ENCODE peak calls at places on chromosomes 16 and 17, in six cellular contexts. One of them, this sample, is unnamed.

GRCh38 chr17:36939059-36939943 is 2.0 kb downstream of the LHX1 start:
- DNase-seq in M059J: peak; percentile 18
- DNase-seq in stimulated activated CD4-positive, alpha-beta T cell treated with anti-CD3 and anti-CD28 coated beads, TNF-alpha, amount 100 ng/mL, for 24 hours: no peak
- DNase-seq in EL: no peak
- DNase-seq in NT2/D1: no peak
- DNase-seq in activated T-cell treated with anti-CD3 and anti-CD28 coated beads, Interleukin-2, amount 50 U/mL, for 72 hours: no peak
- DNase-seq in this sample: no peak

GRCh38 chr17:80315517-80316182 is 55.0 kb downstream of the RNF213 start:
- DNase-seq in NT2/D1: no peak
- DNase-seq in EL: no peak
- DNase-seq in activated T-cell treated with anti-CD3 and anti-CD28 coated beads, Interleukin-2, amount 50 U/mL, for 72 hours: no peak
- DNase-seq in M059J: no peak
- DNase-seq in stimulated activated CD4-positive, alpha-beta T cell treated with anti-CD3 and anti-CD28 coated beads, TNF-alpha, amount 100 ng/mL, for 24 hours: no peak
- DNase-seq in this sample: no peak

GRCh38 chr17:4236456-4236855 is 27.3 kb downstream of the ANKFY1 start:
- DNase-seq in M059J: no peak
- DNase-seq in NT2/D1: no peak
- DNase-seq in activated T-cell treated with anti-CD3 and anti-CD28 coated beads, Interleukin-2, amount 50 U/mL, for 72 hours: no peak
- DNase-seq in stimulated activated CD4-positive, alpha-beta T cell treated with anti-CD3 and anti-CD28 coated beads, TNF-alpha, amount 100 ng/mL, for 24 hours: no peak
- DNase-seq in EL: peak; percentile 35
- DNase-seq in this sample: no peak

GRCh38 chr17:58338907-58339774 is 10.5 kb upstream of the TSPOAP1 start:
- DNase-seq in stimulated activated CD4-positive, alpha-beta T cell treated with anti-CD3 and anti-CD28 coated beads, TNF-alpha, amount 100 ng/mL, for 24 hours: peak; percentile 59
- DNase-seq in EL: peak; percentile 92
- DNase-seq in M059J: peak; percentile 88
- DNase-seq in NT2/D1: peak; percentile 61
- DNase-seq in activated T-cell treated with anti-CD3 and anti-CD28 coated beads, Interleukin-2, amount 50 U/mL, for 72 hours: peak; percentile 82
- DNase-seq in this sample: peak; percentile 87

GRCh38 chr16:87580855-87581261 is 21.4 kb upstream of the JPH3 start:
- DNase-seq in M059J: peak; percentile 90
- DNase-seq in activated T-cell treated with anti-CD3 and anti-CD28 coated beads, Interleukin-2, amount 50 U/mL, for 72 hours: peak; percentile 17
- DNase-seq in EL: peak; percentile 92
- DNase-seq in NT2/D1: no peak
- DNase-seq in stimulated activated CD4-positive, alpha-beta T cell treated with anti-CD3 and anti-CD28 coated beads, TNF-alpha, amount 100 ng/mL, for 24 hours: no peak
- DNase-seq in this sample: peak; percentile 15

GRCh38 chr16:24950275-24950674 is 64.9 kb downstream of the ARHGAP17 start:
- DNase-seq in activated T-cell treated with anti-CD3 and anti-CD28 coated beads, Interleukin-2, amount 50 U/mL, for 72 hours: no peak
- DNase-seq in EL: peak; percentile 66
- DNase-seq in M059J: peak; percentile 88
- DNase-seq in stimulated activated CD4-positive, alpha-beta T cell treated with anti-CD3 and anti-CD28 coated beads, TNF-alpha, amount 100 ng/mL, for 24 hours: no peak
- DNase-seq in NT2/D1: no peak
- DNase-seq in this sample: no peak

GRCh38 chr16:53404959-53405358 is 29.3 kb upstream of the RBL2 start:
- DNase-seq in NT2/D1: no peak
- DNase-seq in M059J: no peak
- DNase-seq in EL: no peak
- DNase-seq in stimulated activated CD4-positive, alpha-beta T cell treated with anti-CD3 and anti-CD28 coated beads, TNF-alpha, amount 100 ng/mL, for 24 hours: no peak
- DNase-seq in activated T-cell treated with anti-CD3 and anti-CD28 coated beads, Interleukin-2, amount 50 U/mL, for 72 hours: no peak
- DNase-seq in this sample: peak; percentile 15

GRCh38 chr17:66939461-66940114 is 24.9 kb upstream of the CACNG4 start:
- DNase-seq in M059J: peak; percentile 54
- DNase-seq in EL: no peak
- DNase-seq in stimulated activated CD4-positive, alpha-beta T cell treated with anti-CD3 and anti-CD28 coated beads, TNF-alpha, amount 100 ng/mL, for 24 hours: no peak
- DNase-seq in activated T-cell treated with anti-CD3 and anti-CD28 coated beads, Interleukin-2, amount 50 U/mL, for 72 hours: no peak
- DNase-seq in NT2/D1: no peak
- DNase-seq in this sample: no peak

GRCh38 chr16:10325783-10326543 is 59.9 kb upstream of the ATF7IP2 start:
- DNase-seq in stimulated activated CD4-positive, alpha-beta T cell treated with anti-CD3 and anti-CD28 coated beads, TNF-alpha, amount 100 ng/mL, for 24 hours: no peak
- DNase-seq in M059J: peak; percentile 96
- DNase-seq in activated T-cell treated with anti-CD3 and anti-CD28 coated beads, Interleukin-2, amount 50 U/mL, for 72 hours: no peak
- DNase-seq in EL: no peak
- DNase-seq in NT2/D1: no peak
- DNase-seq in this sample: peak; percentile 70

GRCh38 chr16:58025351-58026138 is at the start of gene MMP15:
- DNase-seq in EL: peak; percentile 67
- DNase-seq in activated T-cell treated with anti-CD3 and anti-CD28 coated beads, Interleukin-2, amount 50 U/mL, for 72 hours: peak; percentile 69
- DNase-seq in stimulated activated CD4-positive, alpha-beta T cell treated with anti-CD3 and anti-CD28 coated beads, TNF-alpha, amount 100 ng/mL, for 24 hours: peak; percentile 40
- DNase-seq in M059J: peak; percentile 67
- DNase-seq in NT2/D1: peak; percentile 82
- DNase-seq in this sample: peak; percentile 31

GRCh38 chr16:48277158-48277557 is 29.8 kb upstream of the ABCC11 start:
- DNase-seq in M059J: peak; percentile 20
- DNase-seq in NT2/D1: no peak
- DNase-seq in stimulated activated CD4-positive, alpha-beta T cell treated with anti-CD3 and anti-CD28 coated beads, TNF-alpha, amount 100 ng/mL, for 24 hours: no peak
- DNase-seq in activated T-cell treated with anti-CD3 and anti-CD28 coated beads, Interleukin-2, amount 50 U/mL, for 72 hours: no peak
- DNase-seq in EL: no peak
- DNase-seq in this sample: no peak

GRCh38 chr17:50346313-50347086 is 574 bp downstream of the XYLT2 start:
- DNase-seq in NT2/D1: no peak
- DNase-seq in activated T-cell treated with anti-CD3 and anti-CD28 coated beads, Interleukin-2, amount 50 U/mL, for 72 hours: peak; percentile 73
- DNase-seq in M059J: peak; percentile 40
- DNase-seq in stimulated activated CD4-positive, alpha-beta T cell treated with anti-CD3 and anti-CD28 coated beads, TNF-alpha, amount 100 ng/mL, for 24 hours: peak; percentile 22
- DNase-seq in EL: peak; percentile 46
- DNase-seq in this sample: peak; percentile 54

GRCh38 chr16:77843412-77843811 is 55.0 kb downstream of the VAT1L start:
- DNase-seq in NT2/D1: no peak
- DNase-seq in activated T-cell treated with anti-CD3 and anti-CD28 coated beads, Interleukin-2, amount 50 U/mL, for 72 hours: no peak
- DNase-seq in EL: no peak
- DNase-seq in stimulated activated CD4-positive, alpha-beta T cell treated with anti-CD3 and anti-CD28 coated beads, TNF-alpha, amount 100 ng/mL, for 24 hours: no peak
- DNase-seq in M059J: no peak
- DNase-seq in this sample: no peak

GRCh38 chr17:80859004-80859941 is 132.4 kb upstream of the CHMP6 start:
- DNase-seq in M059J: peak; percentile 93
- DNase-seq in stimulated activated CD4-positive, alpha-beta T cell treated with anti-CD3 and anti-CD28 coated beads, TNF-alpha, amount 100 ng/mL, for 24 hours: no peak
- DNase-seq in activated T-cell treated with anti-CD3 and anti-CD28 coated beads, Interleukin-2, amount 50 U/mL, for 72 hours: no peak
- DNase-seq in NT2/D1: no peak
- DNase-seq in EL: peak; percentile 95
- DNase-seq in this sample: no peak

GRCh38 chr17:70521821-70522256 is 352.5 kb downstream of the KCNJ2 start:
- DNase-seq in stimulated activated CD4-positive, alpha-beta T cell treated with anti-CD3 and anti-CD28 coated beads, TNF-alpha, amount 100 ng/mL, for 24 hours: no peak
- DNase-seq in NT2/D1: no peak
- DNase-seq in activated T-cell treated with anti-CD3 and anti-CD28 coated beads, Interleukin-2, amount 50 U/mL, for 72 hours: no peak
- DNase-seq in EL: peak; percentile 12
- DNase-seq in M059J: peak; percentile 6
- DNase-seq in this sample: no peak

GRCh38 chr16:65015577-65015976 is 106.3 kb downstream of the CDH11 start:
- DNase-seq in M059J: no peak
- DNase-seq in NT2/D1: no peak
- DNase-seq in stimulated activated CD4-positive, alpha-beta T cell treated with anti-CD3 and anti-CD28 coated beads, TNF-alpha, amount 100 ng/mL, for 24 hours: no peak
- DNase-seq in EL: no peak
- DNase-seq in activated T-cell treated with anti-CD3 and anti-CD28 coated beads, Interleukin-2, amount 50 U/mL, for 72 hours: no peak
- DNase-seq in this sample: no peak

GRCh38 chr16:11681526-11681925 is 13.3 kb downstream of the SNN start:
- DNase-seq in NT2/D1: no peak
- DNase-seq in M059J: no peak
- DNase-seq in EL: no peak
- DNase-seq in activated T-cell treated with anti-CD3 and anti-CD28 coated beads, Interleukin-2, amount 50 U/mL, for 72 hours: no peak
- DNase-seq in stimulated activated CD4-positive, alpha-beta T cell treated with anti-CD3 and anti-CD28 coated beads, TNF-alpha, amount 100 ng/mL, for 24 hours: no peak
- DNase-seq in this sample: peak; percentile 94

GRCh38 chr17:69460963-69461922 is 46.7 kb downstream of the MAP2K6 start:
- DNase-seq in activated T-cell treated with anti-CD3 and anti-CD28 coated beads, Interleukin-2, amount 50 U/mL, for 72 hours: no peak
- DNase-seq in M059J: no peak
- DNase-seq in EL: no peak
- DNase-seq in stimulated activated CD4-positive, alpha-beta T cell treated with anti-CD3 and anti-CD28 coated beads, TNF-alpha, amount 100 ng/mL, for 24 hours: no peak
- DNase-seq in NT2/D1: no peak
- DNase-seq in this sample: no peak

GRCh38 chr17:11144358-11145233 is 96.4 kb upstream of the SHISA6 start:
- DNase-seq in EL: peak; percentile 2
- DNase-seq in activated T-cell treated with anti-CD3 and anti-CD28 coated beads, Interleukin-2, amount 50 U/mL, for 72 hours: no peak
- DNase-seq in M059J: peak; percentile 52
- DNase-seq in stimulated activated CD4-positive, alpha-beta T cell treated with anti-CD3 and anti-CD28 coated beads, TNF-alpha, amount 100 ng/mL, for 24 hours: no peak
- DNase-seq in NT2/D1: peak; percentile 25
- DNase-seq in this sample: peak; percentile 7

This sample was measured in NAMALWA.